ENCODE peak calls at places on chromosomes 12 and 14, in eight cellular contexts. One of them, this sample, is unnamed.

GRCh38 chr14:53011053-53011462 is 60.2 kb upstream of the FERMT2 start:
- DNase-seq in body of pancreas: peak; percentile 38
- DNase-seq in sigmoid colon: peak; percentile 93
- DNase-seq in HepG2: peak; percentile 53
- DNase-seq in uterus: peak; percentile 82
- DNase-seq in IMR-90: peak; percentile 99
- DNase-seq in Peyer's patch: peak; percentile 78
- DNase-seq in GM12878: no peak
- DNase-seq in this sample: peak; percentile 43

GRCh38 chr12:107349008-107349747 is 255.8 kb upstream of the CRY1 start:
- DNase-seq in IMR-90: peak; percentile 91
- DNase-seq in uterus: no peak
- DNase-seq in sigmoid colon: no peak
- DNase-seq in Peyer's patch: peak; percentile 80
- DNase-seq in GM12878: no peak
- DNase-seq in HepG2: peak; percentile 98
- DNase-seq in body of pancreas: peak; percentile 48
- DNase-seq in this sample: no peak

GRCh38 chr14:58200480-58200841 is 512 bp downstream of the ACTR10 start:
- DNase-seq in uterus: no peak
- DNase-seq in GM12878: no peak
- DNase-seq in sigmoid colon: no peak
- DNase-seq in Peyer's patch: no peak
- DNase-seq in HepG2: no peak
- DNase-seq in IMR-90: peak; percentile 0
- DNase-seq in body of pancreas: no peak
- DNase-seq in this sample: no peak

GRCh38 chr14:101065696-101066694 is 162.5 kb upstream of the RTL1 start:
- DNase-seq in uterus: peak; percentile 9
- DNase-seq in sigmoid colon: peak; percentile 42
- DNase-seq in IMR-90: no peak
- DNase-seq in body of pancreas: no peak
- DNase-seq in HepG2: no peak
- DNase-seq in Peyer's patch: peak; percentile 26
- DNase-seq in GM12878: no peak
- DNase-seq in this sample: no peak

GRCh38 chr14:83196235-83196634 is 1662.6 kb upstream of the SEL1L start:
- DNase-seq in GM12878: no peak
- DNase-seq in IMR-90: peak; percentile 47
- DNase-seq in HepG2: no peak
- DNase-seq in Peyer's patch: no peak
- DNase-seq in uterus: no peak
- DNase-seq in body of pancreas: no peak
- DNase-seq in sigmoid colon: no peak
- DNase-seq in this sample: no peak

GRCh38 chr12:96882862-96883261 is 24.2 kb upstream of the NEDD1 start:
- DNase-seq in HepG2: no peak
- DNase-seq in Peyer's patch: no peak
- DNase-seq in sigmoid colon: no peak
- DNase-seq in GM12878: no peak
- DNase-seq in uterus: no peak
- DNase-seq in body of pancreas: no peak
- DNase-seq in IMR-90: peak; percentile 94
- DNase-seq in this sample: no peak

GRCh38 chr12:127780881-127781280 is 486.1 kb upstream of the TMEM132C start:
- DNase-seq in body of pancreas: no peak
- DNase-seq in GM12878: no peak
- DNase-seq in Peyer's patch: no peak
- DNase-seq in IMR-90: no peak
- DNase-seq in sigmoid colon: no peak
- DNase-seq in uterus: no peak
- DNase-seq in HepG2: no peak
- DNase-seq in this sample: no peak

GRCh38 chr12:113322353-113322752 is 12.6 kb downstream of the SLC8B1 start:
- DNase-seq in body of pancreas: no peak
- DNase-seq in IMR-90: peak; percentile 90
- DNase-seq in GM12878: no peak
- DNase-seq in uterus: no peak
- DNase-seq in Peyer's patch: no peak
- DNase-seq in sigmoid colon: no peak
- DNase-seq in HepG2: no peak
- DNase-seq in this sample: no peak

GRCh38 chr14:99754141-99755067 is 38.8 kb upstream of the EML1 start:
- DNase-seq in HepG2: no peak
- DNase-seq in sigmoid colon: peak; percentile 74
- DNase-seq in uterus: peak; percentile 16
- DNase-seq in IMR-90: no peak
- DNase-seq in Peyer's patch: no peak
- DNase-seq in GM12878: no peak
- DNase-seq in body of pancreas: no peak
- DNase-seq in this sample: no peak

GRCh38 chr12:109495012-109495411 is 17.6 kb downstream of the UBE3B start:
- DNase-seq in HepG2: no peak
- DNase-seq in Peyer's patch: no peak
- DNase-seq in sigmoid colon: no peak
- DNase-seq in uterus: no peak
- DNase-seq in body of pancreas: no peak
- DNase-seq in IMR-90: no peak
- DNase-seq in GM12878: no peak
- DNase-seq in this sample: no peak

GRCh38 chr12:31768046-31768445 is 39.2 kb upstream of the AMN1 start:
- DNase-seq in uterus: no peak
- DNase-seq in sigmoid colon: no peak
- DNase-seq in Peyer's patch: no peak
- DNase-seq in HepG2: no peak
- DNase-seq in body of pancreas: no peak
- DNase-seq in GM12878: no peak
- DNase-seq in IMR-90: no peak
- DNase-seq in this sample: no peak

GRCh38 chr14:37650356-37651037 is 55.1 kb downstream of the TTC6 start:
- DNase-seq in sigmoid colon: no peak
- DNase-seq in IMR-90: peak; percentile 19
- DNase-seq in body of pancreas: no peak
- DNase-seq in HepG2: peak; percentile 82
- DNase-seq in Peyer's patch: no peak
- DNase-seq in GM12878: no peak
- DNase-seq in uterus: no peak
- DNase-seq in this sample: no peak

GRCh38 chr12:94616217-94616729 is 34.1 kb downstream of the TMCC3 start:
- DNase-seq in body of pancreas: no peak
- DNase-seq in uterus: no peak
- DNase-seq in IMR-90: no peak
- DNase-seq in Peyer's patch: peak; percentile 73
- DNase-seq in GM12878: no peak
- DNase-seq in sigmoid colon: peak; percentile 73
- DNase-seq in HepG2: no peak
- DNase-seq in this sample: no peak

GRCh38 chr14:36238666-36239363 is 62.3 kb upstream of the PTCSC3 start:
- DNase-seq in HepG2: no peak
- DNase-seq in GM12878: no peak
- DNase-seq in sigmoid colon: no peak
- DNase-seq in IMR-90: peak; percentile 70
- DNase-seq in uterus: no peak
- DNase-seq in Peyer's patch: no peak
- DNase-seq in body of pancreas: no peak
- DNase-seq in this sample: no peak

GRCh38 chr14:87286826-87287225 is 706.2 kb downstream of the GALC start:
- DNase-seq in uterus: no peak
- DNase-seq in IMR-90: no peak
- DNase-seq in Peyer's patch: no peak
- DNase-seq in body of pancreas: no peak
- DNase-seq in GM12878: no peak
- DNase-seq in sigmoid colon: no peak
- DNase-seq in HepG2: no peak
- DNase-seq in this sample: no peak

GRCh38 chr12:90163975-90164374 is 455.3 kb upstream of the ATP2B1 start:
- DNase-seq in Peyer's patch: no peak
- DNase-seq in IMR-90: no peak
- DNase-seq in GM12878: no peak
- DNase-seq in sigmoid colon: no peak
- DNase-seq in HepG2: no peak
- DNase-seq in uterus: no peak
- DNase-seq in body of pancreas: no peak
- DNase-seq in this sample: no peak

GRCh38 chr14:78162202-78162601 is 8.0 kb upstream of the NRXN3 start:
- DNase-seq in uterus: no peak
- DNase-seq in sigmoid colon: no peak
- DNase-seq in body of pancreas: no peak
- DNase-seq in Peyer's patch: no peak
- DNase-seq in GM12878: no peak
- DNase-seq in HepG2: no peak
- DNase-seq in IMR-90: no peak
- DNase-seq in this sample: no peak

DNA sequence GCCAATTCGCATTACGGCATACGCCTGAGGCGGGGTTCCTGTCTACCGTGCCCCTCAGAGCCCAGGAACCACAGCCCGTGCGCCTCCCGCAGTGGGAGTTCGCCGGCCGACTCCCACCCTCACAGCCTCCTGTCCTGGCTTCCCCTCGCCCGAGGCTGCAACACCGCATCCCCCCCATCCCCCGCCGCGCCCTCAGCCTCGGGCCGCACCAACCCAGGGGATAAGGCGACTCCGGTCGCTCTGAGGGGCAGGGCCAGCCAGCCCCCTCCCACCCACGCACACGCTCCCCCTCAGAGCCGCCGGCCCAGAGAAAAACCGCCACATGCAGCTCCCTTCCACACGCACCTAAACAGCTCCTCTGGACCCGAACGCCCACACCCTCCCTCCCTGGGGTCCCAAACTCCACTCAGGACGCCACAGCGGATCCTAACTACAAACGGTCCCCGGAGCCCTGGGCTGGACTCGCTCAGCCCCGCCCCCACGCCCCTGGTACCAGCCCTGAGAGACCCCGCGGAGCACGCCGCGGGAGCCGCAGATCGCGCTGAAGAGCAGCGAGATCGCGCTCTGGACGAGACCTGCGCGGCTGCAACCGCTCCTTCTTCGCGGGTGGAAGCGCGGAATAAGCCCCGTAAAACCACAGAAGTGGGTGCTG is at the start of gene C14orf39:
- DNase-seq in Peyer's patch: no peak
- DNase-seq in GM12878: no peak
- DNase-seq in sigmoid colon: no peak
- DNase-seq in HepG2: no peak
- DNase-seq in IMR-90: peak; percentile 65
- DNase-seq in uterus: no peak
- DNase-seq in body of pancreas: no peak
- DNase-seq in this sample: no peak
- H3K4me1 ChIP-seq in Peyer's patch: no peaks in the 10 kb centered on the region
- H3K4me1 ChIP-seq in GM12878: no peaks in the 10 kb centered on the region
- H3K4me1 ChIP-seq in sigmoid colon: no peaks in the 10 kb centered on the region
- H3K4me1 ChIP-seq in HepG2: no peaks in the 10 kb centered on the region
- H3K4me1 ChIP-seq in IMR-90: no peaks in the 10 kb centered on the region
- H3K4me1 ChIP-seq in uterus: no peaks in the 10 kb centered on the region
- H3K4me1 ChIP-seq in body of pancreas: peaks cover 10% of the 10 kb centered on the region
- H3K4me1 ChIP-seq in this sample: no peaks in the 10 kb centered on the region

DNA sequence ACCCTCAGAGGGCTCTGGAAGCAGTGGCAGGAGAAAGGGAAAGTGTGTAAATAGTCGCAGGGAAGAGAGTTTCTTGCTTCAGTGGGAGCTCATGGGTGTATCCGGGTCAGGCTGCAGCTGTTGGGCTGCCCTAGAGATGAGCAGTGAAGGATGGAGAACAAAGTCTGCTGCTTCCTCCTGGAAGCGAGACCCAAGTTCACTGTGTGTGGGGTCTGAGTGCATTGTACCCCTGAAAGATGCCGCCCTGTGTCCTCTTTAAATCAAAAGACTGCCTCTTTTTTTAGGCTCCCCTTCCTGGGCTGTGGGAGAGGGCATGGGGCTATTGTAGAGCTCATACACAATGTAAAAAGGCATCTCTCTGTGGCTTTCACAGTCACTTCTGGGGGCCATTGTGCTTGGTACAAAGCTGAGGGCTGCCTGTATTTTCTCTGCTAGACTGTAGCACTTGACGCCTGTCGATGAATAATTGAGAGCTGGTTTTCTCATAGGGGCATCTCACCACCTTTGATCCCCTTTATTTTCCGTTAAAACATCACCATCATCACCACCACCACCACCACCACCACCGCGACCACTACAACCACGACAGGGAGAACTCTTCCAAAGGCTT is 16.7 kb downstream of the CHST11 start:
- DNase-seq in body of pancreas: no peak
- DNase-seq in Peyer's patch: peak; percentile 75
- DNase-seq in sigmoid colon: no peak
- DNase-seq in uterus: no peak
- DNase-seq in IMR-90: no peak
- DNase-seq in HepG2: no peak
- DNase-seq in GM12878: no peak
- DNase-seq in this sample: no peak
- H3K27ac ChIP-seq in body of pancreas: no peak overlapping the region
- H3K27ac ChIP-seq in Peyer's patch: peak overlapping the region; percentile 21
- H3K27ac ChIP-seq in sigmoid colon: no peak overlapping the region
- H3K27ac ChIP-seq in uterus: no peak overlapping the region
- H3K27ac ChIP-seq in IMR-90: no peak overlapping the region
- H3K27ac ChIP-seq in HepG2: no peak overlapping the region
- H3K27ac ChIP-seq in GM12878: peak overlapping the region; percentile 66
- H3K27ac ChIP-seq in this sample: no peak overlapping the region

GRCh38 chr12:7015555-7016370 is 2.5 kb downstream of the LPCAT3 start:
- DNase-seq in body of pancreas: no peak
- DNase-seq in GM12878: no peak
- DNase-seq in sigmoid colon: no peak
- DNase-seq in Peyer's patch: no peak
- DNase-seq in HepG2: no peak
- DNase-seq in uterus: no peak
- DNase-seq in IMR-90: no peak
- DNase-seq in this sample: no peak

GRCh38 chr12:7016958-7017571 is 1.2 kb downstream of the LPCAT3 start:
- DNase-seq in IMR-90: no peak
- DNase-seq in body of pancreas: no peak
- DNase-seq in HepG2: no peak
- DNase-seq in GM12878: no peak
- DNase-seq in Peyer's patch: no peak
- DNase-seq in uterus: no peak
- DNase-seq in sigmoid colon: no peak
- DNase-seq in this sample: no peak

GRCh38 chr12:7019043-7019569 is 830 bp upstream of the LPCAT3 start:
- DNase-seq in body of pancreas: no peak
- DNase-seq in IMR-90: no peak
- DNase-seq in Peyer's patch: no peak
- DNase-seq in sigmoid colon: no peak
- DNase-seq in uterus: no peak
- DNase-seq in HepG2: no peak
- DNase-seq in GM12878: no peak
- DNase-seq in this sample: no peak

GRCh38 chr12:7017870-7018349 is 366 bp downstream of the LPCAT3 start:
- DNase-seq in sigmoid colon: no peak
- DNase-seq in uterus: no peak
- DNase-seq in Peyer's patch: peak; percentile 72
- DNase-seq in IMR-90: peak; percentile 8
- DNase-seq in HepG2: no peak
- DNase-seq in body of pancreas: no peak
- DNase-seq in GM12878: no peak
- DNase-seq in this sample: no peak

GRCh38 chr12:7018350-7019042 is at the start of gene LPCAT3:
- DNase-seq in Peyer's patch: peak; percentile 99
- DNase-seq in uterus: peak; percentile 98
- DNase-seq in IMR-90: peak; percentile 90
- DNase-seq in HepG2: peak; percentile 92
- DNase-seq in GM12878: peak; percentile 83
- DNase-seq in sigmoid colon: peak; percentile 99
- DNase-seq in body of pancreas: peak; percentile 97
- DNase-seq in this sample: peak; percentile 97
- TF ChIP-seq POLR2A in Peyer's patch: peak; percentile 88
- TF ChIP-seq POLR2A in uterus: peak; percentile 41
- TF ChIP-seq POLR2A in IMR-90: no peak
- TF ChIP-seq POLR2A in HepG2: peak; percentile 71
- TF ChIP-seq POLR2A in GM12878: peak; percentile 86
- TF ChIP-seq POLR2A in sigmoid colon: peak; percentile 67
- TF ChIP-seq POLR2A in body of pancreas: peak; percentile 78
- TF ChIP-seq POLR2A in this sample: peak; percentile 76

GRCh38 chr12:132494294-132495164 is 4.6 kb downstream of the FBRSL1 start:
- DNase-seq in body of pancreas: peak; percentile 83
- DNase-seq in sigmoid colon: no peak
- DNase-seq in HepG2: no peak
- DNase-seq in IMR-90: no peak
- DNase-seq in uterus: no peak
- DNase-seq in GM12878: no peak
- DNase-seq in Peyer's patch: no peak
- DNase-seq in this sample: no peak
- H3K4me1 ChIP-seq in body of pancreas: peaks cover 83% of the 10 kb centered on the region
- H3K4me1 ChIP-seq in sigmoid colon: no peaks in the 10 kb centered on the region
- H3K4me1 ChIP-seq in HepG2: peaks cover 47% of the 10 kb centered on the region
- H3K4me1 ChIP-seq in IMR-90: peaks cover 13% of the 10 kb centered on the region
- H3K4me1 ChIP-seq in uterus: no peaks in the 10 kb centered on the region
- H3K4me1 ChIP-seq in GM12878: peaks cover 26% of the 10 kb centered on the region
- H3K4me1 ChIP-seq in Peyer's patch: peaks cover 57% of the 10 kb centered on the region
- H3K4me1 ChIP-seq in this sample: peaks cover 87% of the 10 kb centered on the region

This sample was measured in heart left ventricle.